ENCODE peak calls at places on chromosomes 12 and 14, in seven cellular contexts. K is HCT116, X is SK-N-SH, A is K562, T is GM12878, O is H1, I is HepG2. M is an unnamed sample.

GRCh38 chr14:77867476-77867875 is 67.6 kb downstream of the ADCK1 start:
- DNase-seq in T (no peak), O (no peak), A (no peak), X (peak; percentile 29), K (no peak), I (no peak), M (no peak)

GRCh38 chr14:92586001-92586947 is 72.7 kb downstream of the RIN3 start:
- DNase-seq in K (no peak), T (peak; percentile 76), X (no peak), A (no peak), I (no peak), O (no peak), M (peak; percentile 64)

GRCh38 chr14:103275000-103275399 is 59.0 kb upstream of the EIF5 start:
- DNase-seq in K (no peak), O (no peak), I (no peak), A (no peak), T (no peak), X (no peak), M (no peak)

GRCh38 chr14:51210594-51210993 is 29.5 kb upstream of the TMX1 start:
- DNase-seq in T (no peak), K (no peak), X (no peak), O (no peak), A (no peak), I (no peak), M (no peak)

GRCh38 chr14:80607430-80608200 is 333.9 kb downstream of the CEP128 start:
- DNase-seq in T (no peak), X (no peak), A (no peak), O (no peak), I (no peak), K (no peak), M (no peak)

GRCh38 chr14:101115652-101116051 is 212.1 kb upstream of the RTL1 start:
- DNase-seq in O (no peak), K (no peak), X (no peak), A (no peak), I (no peak), T (no peak), M (no peak)

GRCh38 chr12:19620222-19620621 is 180.9 kb downstream of the AEBP2 start:
- DNase-seq in K (no peak), X (no peak), I (no peak), T (no peak), A (no peak), O (no peak), M (peak; percentile 52)

GRCh38 chr12:75488553-75488952 is 8.0 kb downstream of the GLIPR1 start:
- DNase-seq in A (peak; percentile 25), K (no peak), O (no peak), X (peak; percentile 24), I (peak; percentile 12), T (no peak), M (no peak)

GRCh38 chr12:4719821-4720636 is at the start of gene GALNT8:
- DNase-seq in O (no peak), A (no peak), T (no peak), X (no peak), I (no peak), K (no peak), M (no peak)

GRCh38 chr12:102948941-102949352 is 8.5 kb upstream of the ASCL1 start:
- DNase-seq in A (peak; percentile 54), I (peak; percentile 10), K (peak; percentile 23), O (no peak), T (no peak), X (peak; percentile 61), M (no peak)

GRCh38 chr12:95740751-95741150 is 49.8 kb downstream of the NTN4 start:
- DNase-seq in I (no peak), X (no peak), T (no peak), O (no peak), K (no peak), A (no peak), M (peak; percentile 42)

GRCh38 chr14:99808515-99808914 is 15.3 kb downstream of the EML1 start:
- DNase-seq in X (no peak), A (no peak), K (no peak), O (no peak), T (no peak), I (no peak), M (no peak)
- TF ChIP-seq JUND in X (no peak), A (no peak), K (no peak), O (no peak), T (no peak), I (no peak), M (no peak)

GRCh38 chr14:20440465-20440864 is 4.5 kb upstream of the KLHL33 start:
- DNase-seq in T (no peak), I (no peak), A (no peak), X (no peak), K (no peak), O (no peak), M (no peak)
- TF ChIP-seq JUND in T (no peak), I (no peak), A (no peak), X (no peak), K (no peak), O (no peak), M (no peak)

GRCh38 chr14:95488376-95489162 is 27.9 kb downstream of the SYNE3 start:
- DNase-seq in K (no peak), O (no peak), T (no peak), X (no peak), A (no peak), I (no peak), M (no peak)
- TF ChIP-seq JUND in K (no peak), O (no peak), T (no peak), X (no peak), A (no peak), I (no peak), M (no peak)

GRCh38 chr14:20413785-20414117 is 450 bp upstream of the TEP1 start:
- DNase-seq in X (no peak), T (no peak), I (no peak), A (no peak), O (no peak), K (no peak), M (peak; percentile 24)

GRCh38 chr14:20415723-20416622 is 2.7 kb upstream of the TEP1 start:
- DNase-seq in O (no peak), A (peak; percentile 35), I (peak; percentile 69), K (peak; percentile 43), T (peak; percentile 49), X (peak; percentile 50), M (peak; percentile 55)

GRCh38 chr14:20409226-20409625 is 4.1 kb downstream of the TEP1 start:
- DNase-seq in K (no peak), I (no peak), X (no peak), T (no peak), O (no peak), A (no peak), M (no peak)

GRCh38 chr14:20412876-20413784 is at the start of gene TEP1:
- DNase-seq in A (peak; percentile 61), X (peak; percentile 87), K (peak; percentile 58), O (peak; percentile 31), I (peak; percentile 62), T (no peak), M (peak; percentile 49)

DNA sequence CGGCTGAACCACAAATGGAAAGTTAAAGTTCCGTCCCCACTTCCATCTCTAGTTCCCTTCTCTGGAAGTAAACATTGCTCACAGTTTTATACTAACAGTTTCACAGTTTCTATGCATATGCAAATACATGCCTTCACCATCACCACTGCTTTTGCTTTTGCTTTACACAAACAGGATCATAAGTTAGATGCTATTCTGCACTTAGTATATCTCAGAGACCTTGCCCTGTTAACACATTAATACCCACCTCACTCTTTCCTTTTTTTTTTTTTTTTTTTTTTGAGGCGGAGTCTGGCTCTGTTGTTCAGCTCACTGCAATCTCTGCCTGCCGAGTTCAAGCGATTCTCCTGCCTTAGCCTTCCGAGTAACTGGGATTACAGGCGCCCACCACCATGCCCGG is 879 bp downstream of the TEP1 start:
- DNase-seq in K (no peak), I (no peak), O (no peak), T (peak; percentile 39), A (no peak), X (no peak), M (no peak)
- TF ChIP-seq JUND in K (no peak), I (no peak), O (no peak), T (no peak), A (no peak), X (no peak), M (no peak)

GRCh38 chr12:80175307-80175930 is 76.1 kb downstream of the OTOGL start:
- DNase-seq in X (no peak), I (no peak), O (no peak), T (no peak), K (no peak), A (no peak), M (no peak)
- TF ChIP-seq JUND in X (no peak), I (no peak), O (no peak), T (no peak), K (no peak), A (no peak), M (no peak)

DNA sequence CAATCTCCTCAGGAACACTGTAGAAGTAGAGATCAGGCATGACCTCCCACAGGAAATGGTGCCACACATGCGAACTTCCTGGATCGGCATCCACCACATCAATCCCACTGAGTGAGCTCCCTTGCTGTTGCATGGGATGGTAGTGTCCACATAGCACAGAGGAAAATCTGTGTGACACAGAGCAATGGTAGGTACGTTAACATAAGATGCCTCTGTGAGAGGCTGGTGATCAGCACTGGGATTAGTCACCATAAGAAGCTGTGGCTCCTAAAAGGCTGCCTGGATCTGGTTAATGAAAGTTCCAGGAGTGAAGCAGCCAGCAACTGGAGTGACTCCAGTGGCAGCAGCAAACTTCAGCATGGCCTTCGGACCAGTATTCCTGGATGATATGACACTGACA is 21.8 kb downstream of the WDHD1 start:
- DNase-seq in I (no peak), O (no peak), A (no peak), K (no peak), X (no peak), T (no peak), M (no peak)
- TF ChIP-seq JUND in I (no peak), O (no peak), A (no peak), K (no peak), X (no peak), T (no peak), M (no peak)

GRCh38 chr12:126874427-126875026 is 1392.4 kb upstream of the TMEM132C start:
- DNase-seq in O (peak; percentile 74), X (peak; percentile 70), K (peak; percentile 50), A (peak; percentile 79), T (peak; percentile 1), I (peak; percentile 15), M (peak; percentile 76)
- TF ChIP-seq JUND in O (no peak), X (no peak), K (no peak), A (no peak), T (no peak), I (no peak), M (no peak)